ENCODE peak calls at places on chromosome 19, in nine cellular contexts. T is stimulated activated CD4-positive, alpha-beta T cell treated with anti-CD3 and anti-CD28 coated beads, Interleukin-4, amount 100 ng/mL, for 4 hours; N is AG08395; U is sciatic nerve; W is AG08396; P is glutamatergic neuron; Q is uterus; V is chondrocyte; O is stimulated activated effector memory CD8-positive, alpha-beta T cell treated with anti-CD3 and anti-CD28 coated beads, Interleukin-12 subunit alpha, Interleukin-12 subunit beta, amount 100 ng/mL, for 72 hours. L is an unnamed sample.

GRCh38 chr19:48659768-48660167 is 13.0 kb downstream of the NTN5 start:
- DNase-seq in T (no peak), U (no peak), N (no peak), V (no peak), Q (no peak), P (no peak), O (no peak), W (no peak), L (no peak)

GRCh38 chr19:46656541-46656940 is 4.4 kb downstream of the DACT3 start:
- DNase-seq in U (no peak), Q (no peak), W (no peak), V (no peak), T (no peak), O (no peak), N (no peak), P (no peak), L (no peak)

GRCh38 chr19:13441810-13442512 is 64.3 kb downstream of the CACNA1A start:
- DNase-seq in P (no peak), W (peak; percentile 58), V (no peak), U (no peak), Q (no peak), N (peak; percentile 66), O (peak; percentile 50), T (peak; percentile 35), L (peak; percentile 16)

GRCh38 chr19:4754248-4754647 is 30.6 kb upstream of the DPP9 start:
- DNase-seq in N (no peak), W (no peak), V (no peak), T (no peak), U (no peak), Q (no peak), O (no peak), P (no peak), L (no peak)

GRCh38 chr19:38250821-38251563 is 5.2 kb downstream of the PPP1R14A start:
- DNase-seq in O (no peak), U (peak; percentile 73), P (peak; percentile 88), N (no peak), W (no peak), V (no peak), Q (peak; percentile 87), T (no peak), L (peak; percentile 88)

GRCh38 chr19:12785431-12786011 is 5.8 kb upstream of the JUNB start:
- DNase-seq in O (no peak), P (no peak), T (no peak), Q (no peak), N (no peak), W (no peak), U (no peak), V (no peak), L (peak; percentile 42)

GRCh38 chr19:15463865-15464371 is 426 bp downstream of the RASAL3 start:
- DNase-seq in P (no peak), T (peak; percentile 62), W (no peak), V (no peak), U (no peak), Q (no peak), N (no peak), O (peak; percentile 85), L (no peak)

GRCh38 chr19:19531951-19532805 is 3.5 kb downstream of the YJEFN3 start:
- DNase-seq in P (peak; percentile 89), W (peak; percentile 90), T (peak; percentile 90), Q (peak; percentile 84), N (peak; percentile 83), V (no peak), O (peak; percentile 92), U (peak; percentile 95), L (peak; percentile 74)

GRCh38 chr19:12034196-12034595 is 1.3 kb downstream of the ZNF433 start:
- DNase-seq in N (no peak), Q (no peak), W (peak; percentile 11), P (no peak), V (no peak), T (no peak), O (no peak), U (no peak), L (no peak)

GRCh38 chr19:29858000-29858596 is 46.3 kb downstream of the CCNE1 start:
- DNase-seq in Q (no peak), W (no peak), U (no peak), P (peak; percentile 46), V (peak; percentile 70), N (no peak), O (no peak), T (peak; percentile 36), L (no peak)

GRCh38 chr19:14300281-14300680 is 81.0 kb upstream of the ADGRE5 start:
- DNase-seq in T (no peak), V (no peak), Q (no peak), P (no peak), N (no peak), O (no peak), U (no peak), W (no peak), L (no peak)

GRCh38 chr19:35037716-35038622 is 3.6 kb upstream of the HPN start:
- DNase-seq in V (no peak), W (no peak), N (peak; percentile 66), T (no peak), P (no peak), U (no peak), O (no peak), Q (no peak), L (no peak)

GRCh38 chr19:4582980-4583842 is 23.7 kb upstream of the SEMA6B start:
- DNase-seq in P (no peak), T (no peak), O (no peak), V (no peak), N (no peak), W (no peak), Q (no peak), U (no peak), L (no peak)

GRCh38 chr19:10419646-10420443 is 493 bp upstream of the PDE4A start:
- DNase-seq in W (peak; percentile 76), Q (no peak), O (peak; percentile 84), U (no peak), N (peak; percentile 27), V (no peak), T (no peak), P (peak; percentile 75), L (no peak)

GRCh38 chr19:18650468-18651001 is 13.7 kb downstream of the KLHL26 start:
- DNase-seq in V (no peak), W (peak; percentile 89), U (peak; percentile 88), T (no peak), O (no peak), P (no peak), Q (peak; percentile 85), N (peak; percentile 77), L (peak; percentile 84)

GRCh38 chr19:53873451-53874383 is 6.0 kb downstream of the MYADM start:
- DNase-seq in T (no peak), Q (no peak), P (no peak), W (peak; percentile 5), U (no peak), O (no peak), V (peak; percentile 86), N (no peak), L (no peak)

GRCh38 chr19:3725640-3726310 is 17.6 kb downstream of the TJP3 start:
- DNase-seq in U (no peak), P (no peak), N (no peak), Q (no peak), O (no peak), T (no peak), V (no peak), W (no peak), L (no peak)

GRCh38 chr19:51749979-51750378 is 1.7 kb downstream of the FPR1 start:
- DNase-seq in N (peak; percentile 85), T (no peak), Q (no peak), U (no peak), O (no peak), P (no peak), V (no peak), W (no peak), L (no peak)

GRCh38 chr19:17749912-17750317 is 1.4 kb upstream of the FCHO1 start:
- DNase-seq in Q (no peak), O (no peak), N (no peak), P (no peak), W (no peak), T (peak; percentile 20), V (no peak), U (no peak), L (no peak)

GRCh38 chr19:3606690-3607289 is at the start of gene TBXA2R:
- DNase-seq in O (peak; percentile 78), Q (peak; percentile 86), T (peak; percentile 65), V (no peak), P (peak; percentile 67), W (peak; percentile 95), N (peak; percentile 94), U (peak; percentile 92), L (peak; percentile 84)

GRCh38 chr19:48085077-48085476 is 25.5 kb downstream of the PLA2G4C start:
- DNase-seq in T (no peak), N (no peak), O (no peak), Q (no peak), W (no peak), P (no peak), U (no peak), V (no peak), L (no peak)

GRCh38 chr19:3071764-3072163 is 9.5 kb upstream of the TLE5 start:
- DNase-seq in Q (no peak), W (peak; percentile 8), T (no peak), U (no peak), P (no peak), V (no peak), O (no peak), N (no peak), L (no peak)

GRCh38 chr19:40620161-40620485 is 19.0 kb downstream of the LTBP4 start:
- DNase-seq in W (no peak), P (no peak), N (no peak), Q (no peak), V (no peak), U (no peak), O (no peak), T (no peak), L (no peak)

L was measured in heart right ventricle.